ENCODE peak calls at places on chromosomes 13 and 19, in five cellular contexts. One of them, this sample, is unnamed.
A peak's percentile ranks its signal among the peaks of the same experiment; 100 is the strongest.

GRCh38 chr19:35153701-35154534 is 617 bp upstream of the FXYD5 start:
- DNase-seq in HepG2: no peak
- DNase-seq in K562: peak; percentile 85
- DNase-seq in GM12878: no peak
- DNase-seq in A549: peak; percentile 95
- DNase-seq in this sample: peak; percentile 88

GRCh38 chr13:73870970-73871935 is 263.0 kb downstream of the KLF12 start:
- DNase-seq in A549: no peak
- DNase-seq in HepG2: no peak
- DNase-seq in GM12878: no peak
- DNase-seq in K562: no peak
- DNase-seq in this sample: peak; percentile 59

GRCh38 chr19:1291761-1292418 is 6.2 kb downstream of the EFNA2 start:
- DNase-seq in A549: no peak
- DNase-seq in K562: no peak
- DNase-seq in HepG2: no peak
- DNase-seq in GM12878: no peak
- DNase-seq in this sample: no peak

GRCh38 chr19:6530385-6531162 is at the start of gene TNFSF9:
- DNase-seq in K562: peak; percentile 95
- DNase-seq in HepG2: peak; percentile 73
- DNase-seq in A549: peak; percentile 85
- DNase-seq in GM12878: no peak
- DNase-seq in this sample: peak; percentile 87

GRCh38 chr13:114066956-114067355 is 65.5 kb downstream of the RASA3 start:
- DNase-seq in GM12878: no peak
- DNase-seq in HepG2: no peak
- DNase-seq in K562: no peak
- DNase-seq in A549: no peak
- DNase-seq in this sample: no peak

GRCh38 chr19:18412610-18413239 is 6.5 kb upstream of the SSBP4 start:
- DNase-seq in K562: no peak
- DNase-seq in A549: no peak
- DNase-seq in GM12878: no peak
- DNase-seq in HepG2: no peak
- DNase-seq in this sample: peak; percentile 30

GRCh38 chr13:47334173-47334572 is 437.3 kb upstream of the HTR2A start:
- DNase-seq in GM12878: no peak
- DNase-seq in A549: no peak
- DNase-seq in HepG2: no peak
- DNase-seq in K562: no peak
- DNase-seq in this sample: no peak

GRCh38 chr13:44504146-44504545 is 72.0 kb downstream of the TSC22D1 start:
- DNase-seq in A549: no peak
- DNase-seq in HepG2: no peak
- DNase-seq in GM12878: no peak
- DNase-seq in K562: no peak
- DNase-seq in this sample: no peak

GRCh38 chr13:72379581-72379980 is 347.8 kb downstream of the MZT1 start:
- DNase-seq in HepG2: no peak
- DNase-seq in K562: no peak
- DNase-seq in GM12878: no peak
- DNase-seq in A549: no peak
- DNase-seq in this sample: no peak

GRCh38 chr19:28297036-28297435 is 915.9 kb downstream of the UQCRFS1 start:
- DNase-seq in A549: no peak
- DNase-seq in GM12878: no peak
- DNase-seq in K562: no peak
- DNase-seq in HepG2: no peak
- DNase-seq in this sample: no peak

GRCh38 chr13:48006396-48006795 is 5.3 kb upstream of the SUCLA2 start:
- DNase-seq in HepG2: no peak
- DNase-seq in GM12878: no peak
- DNase-seq in A549: no peak
- DNase-seq in K562: no peak
- DNase-seq in this sample: no peak

GRCh38 chr13:47794963-47795362 is 206.1 kb downstream of the SUCLA2 start:
- DNase-seq in K562: peak; percentile 2
- DNase-seq in GM12878: no peak
- DNase-seq in HepG2: peak; percentile 7
- DNase-seq in A549: peak; percentile 4
- DNase-seq in this sample: peak; percentile 74

GRCh38 chr13:67148219-67148583 is 81.9 kb downstream of the PCDH9 start:
- DNase-seq in HepG2: no peak
- DNase-seq in K562: no peak
- DNase-seq in GM12878: no peak
- DNase-seq in A549: no peak
- DNase-seq in this sample: no peak

GRCh38 chr19:741506-742131 is 9.3 kb upstream of the MISP start:
- DNase-seq in HepG2: peak; percentile 61
- DNase-seq in GM12878: no peak
- DNase-seq in A549: peak; percentile 56
- DNase-seq in K562: peak; percentile 61
- DNase-seq in this sample: peak; percentile 90

GRCh38 chr19:1653300-1653628 is 849 bp upstream of the TCF3 start:
- DNase-seq in HepG2: no peak
- DNase-seq in GM12878: no peak
- DNase-seq in K562: no peak
- DNase-seq in A549: no peak
- DNase-seq in this sample: no peak

GRCh38 chr19:8575467-8575997 is 1.7 kb downstream of the MYO1F start:
- DNase-seq in A549: no peak
- DNase-seq in GM12878: no peak
- DNase-seq in K562: peak; percentile 61
- DNase-seq in HepG2: no peak
- DNase-seq in this sample: peak; percentile 77

GRCh38 chr19:38850976-38851621 is 1.3 kb upstream of the HNRNPL start:
- DNase-seq in K562: peak; percentile 80
- DNase-seq in GM12878: no peak
- DNase-seq in HepG2: no peak
- DNase-seq in A549: no peak
- DNase-seq in this sample: peak; percentile 65

GRCh38 chr19:639251-640155 is at the start of gene FGF22:
- DNase-seq in GM12878: no peak
- DNase-seq in K562: peak; percentile 95
- DNase-seq in A549: peak; percentile 60
- DNase-seq in HepG2: peak; percentile 44
- DNase-seq in this sample: peak; percentile 96

GRCh38 chr19:23565256-23565655 is 121.8 kb downstream of the ZNF675 start:
- DNase-seq in GM12878: no peak
- DNase-seq in A549: no peak
- DNase-seq in HepG2: no peak
- DNase-seq in K562: no peak
- DNase-seq in this sample: no peak

GRCh38 chr19:30049226-30049625 is 107.2 kb downstream of the URI1 start:
- DNase-seq in HepG2: no peak
- DNase-seq in K562: no peak
- DNase-seq in GM12878: no peak
- DNase-seq in A549: no peak
- DNase-seq in this sample: no peak

GRCh38 chr13:99340638-99341037 is 33.4 kb upstream of the GPR183 start:
- DNase-seq in A549: no peak
- DNase-seq in K562: no peak
- DNase-seq in HepG2: no peak
- DNase-seq in GM12878: no peak
- DNase-seq in this sample: no peak
- H3K27ac ChIP-seq in A549: no peak overlapping the region
- H3K27ac ChIP-seq in K562: no peak overlapping the region
- H3K27ac ChIP-seq in HepG2: no peak overlapping the region
- H3K27ac ChIP-seq in GM12878: no peak overlapping the region
- H3K27ac ChIP-seq in this sample: no peak overlapping the region

GRCh38 chr19:45495178-45495577 is 1.7 kb downstream of the RTN2 start:
- DNase-seq in A549: no peak
- DNase-seq in GM12878: no peak
- DNase-seq in HepG2: no peak
- DNase-seq in K562: no peak
- DNase-seq in this sample: no peak

GRCh38 chr19:45492137-45492626 is 4.7 kb downstream of the RTN2 start:
- DNase-seq in HepG2: no peak
- DNase-seq in K562: no peak
- DNase-seq in A549: no peak
- DNase-seq in GM12878: no peak
- DNase-seq in this sample: no peak

GRCh38 chr19:45494261-45494916 is 2.5 kb downstream of the RTN2 start:
- DNase-seq in GM12878: no peak
- DNase-seq in HepG2: no peak
- DNase-seq in A549: no peak
- DNase-seq in K562: no peak
- DNase-seq in this sample: no peak

GRCh38 chr19:45489216-45489855 is 7.5 kb downstream of the RTN2 start:
- DNase-seq in GM12878: no peak
- DNase-seq in HepG2: no peak
- DNase-seq in A549: no peak
- DNase-seq in K562: no peak
- DNase-seq in this sample: no peak

DNA sequence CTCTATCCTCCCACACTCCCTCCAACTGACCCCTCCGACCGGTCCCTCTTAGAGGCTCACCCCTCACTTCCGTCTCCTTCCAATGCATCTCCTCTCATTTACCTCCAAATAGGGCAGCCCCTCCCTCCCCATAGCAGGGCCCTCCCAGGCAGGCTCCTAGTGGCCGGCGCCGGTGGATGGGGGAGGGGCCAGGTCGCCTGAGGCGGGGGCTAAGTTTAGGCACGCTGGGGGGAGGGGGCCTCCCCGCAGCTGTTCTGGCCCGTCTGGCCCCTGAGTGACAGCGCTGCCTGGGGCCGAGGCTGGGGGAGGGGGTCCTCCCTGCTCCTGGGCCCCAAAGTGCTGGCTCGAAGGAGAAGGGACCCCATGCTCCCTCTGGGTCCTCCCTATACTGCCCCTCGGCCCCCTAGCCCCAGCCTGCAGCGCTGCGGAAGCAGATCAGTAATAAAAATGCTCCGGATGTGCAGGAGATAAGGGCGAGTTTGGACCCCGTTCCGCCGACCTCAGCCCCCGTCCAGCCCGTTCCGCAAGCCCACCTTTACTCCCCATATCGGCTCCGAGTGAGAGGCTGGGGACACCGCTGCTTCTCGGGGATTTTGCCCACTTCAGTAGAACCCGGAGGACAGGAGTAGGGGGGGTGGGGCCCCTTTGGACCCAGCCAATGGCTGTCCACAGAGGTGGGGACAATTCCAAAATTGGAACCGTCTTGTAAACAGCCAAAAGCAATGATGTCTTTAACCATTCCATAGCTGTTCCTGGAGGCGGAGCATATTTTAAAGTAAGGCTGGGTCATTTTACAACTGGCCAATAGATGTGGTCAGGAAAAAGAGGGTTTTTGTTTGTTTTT is 4.0 kb downstream of the RTN2 start:
- DNase-seq in GM12878: no peak
- DNase-seq in K562: peak; percentile 93
- DNase-seq in HepG2: peak; percentile 68
- DNase-seq in A549: no peak
- DNase-seq in this sample: peak; percentile 91
- TF ChIP-seq JUNB in GM12878: no peak
- TF ChIP-seq JUNB in K562: no peak
- TF ChIP-seq JUNB in HepG2: no peak
- TF ChIP-seq JUNB in A549: no peak
- TF ChIP-seq JUNB in this sample: no peak

DNA sequence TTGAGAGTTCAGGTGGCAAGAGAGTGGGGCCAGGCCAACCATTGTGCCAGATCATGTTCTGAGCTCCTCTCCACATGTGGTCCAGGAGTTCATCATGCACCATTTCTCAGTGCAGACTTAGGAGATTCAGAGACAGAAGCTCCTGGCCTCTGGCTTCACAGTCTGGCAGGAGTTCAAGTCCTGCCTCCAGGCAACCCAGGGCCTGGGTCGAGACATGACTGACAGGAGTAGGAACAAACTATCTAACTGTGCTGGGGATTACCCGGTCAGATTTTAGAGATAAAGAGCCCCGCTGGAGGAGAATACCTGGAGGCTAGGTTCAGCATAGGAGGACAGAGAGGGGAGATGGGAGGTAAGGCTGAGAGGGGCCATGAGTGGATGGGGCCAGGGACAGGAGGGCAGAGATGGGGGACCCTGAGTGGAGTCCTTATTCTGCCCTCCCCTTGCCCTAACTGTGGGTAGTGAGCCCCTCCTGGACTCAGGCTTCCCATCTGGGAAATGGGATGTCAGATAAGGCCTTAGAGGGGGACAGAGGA is 906 bp upstream of the CYP4F11 start:
- DNase-seq in K562: peak; percentile 7
- DNase-seq in GM12878: no peak
- DNase-seq in A549: peak; percentile 3
- DNase-seq in HepG2: peak; percentile 39
- DNase-seq in this sample: no peak
- H3K27ac ChIP-seq in K562: no peak overlapping the region
- H3K27ac ChIP-seq in GM12878: no peak overlapping the region
- H3K27ac ChIP-seq in A549: peak overlapping the region; percentile 67
- H3K27ac ChIP-seq in HepG2: peak overlapping the region; percentile 74
- H3K27ac ChIP-seq in this sample: no peak overlapping the region

GRCh38 chr19:3094638-3095374 is 644 bp downstream of the GNA11 start:
- DNase-seq in GM12878: no peak
- DNase-seq in K562: peak; percentile 47
- DNase-seq in A549: no peak
- DNase-seq in HepG2: no peak
- DNase-seq in this sample: no peak

GRCh38 chr19:3096902-3097326 is 2.8 kb downstream of the GNA11 start:
- DNase-seq in HepG2: peak; percentile 41
- DNase-seq in GM12878: no peak
- DNase-seq in A549: no peak
- DNase-seq in K562: no peak
- DNase-seq in this sample: no peak

GRCh38 chr19:3096267-3096901 is 2.2 kb downstream of the GNA11 start:
- DNase-seq in GM12878: no peak
- DNase-seq in HepG2: no peak
- DNase-seq in K562: no peak
- DNase-seq in A549: no peak
- DNase-seq in this sample: no peak

GRCh38 chr19:3097442-3097871 is 3.3 kb downstream of the GNA11 start:
- DNase-seq in GM12878: no peak
- DNase-seq in HepG2: no peak
- DNase-seq in A549: no peak
- DNase-seq in K562: no peak
- DNase-seq in this sample: no peak

DNA sequence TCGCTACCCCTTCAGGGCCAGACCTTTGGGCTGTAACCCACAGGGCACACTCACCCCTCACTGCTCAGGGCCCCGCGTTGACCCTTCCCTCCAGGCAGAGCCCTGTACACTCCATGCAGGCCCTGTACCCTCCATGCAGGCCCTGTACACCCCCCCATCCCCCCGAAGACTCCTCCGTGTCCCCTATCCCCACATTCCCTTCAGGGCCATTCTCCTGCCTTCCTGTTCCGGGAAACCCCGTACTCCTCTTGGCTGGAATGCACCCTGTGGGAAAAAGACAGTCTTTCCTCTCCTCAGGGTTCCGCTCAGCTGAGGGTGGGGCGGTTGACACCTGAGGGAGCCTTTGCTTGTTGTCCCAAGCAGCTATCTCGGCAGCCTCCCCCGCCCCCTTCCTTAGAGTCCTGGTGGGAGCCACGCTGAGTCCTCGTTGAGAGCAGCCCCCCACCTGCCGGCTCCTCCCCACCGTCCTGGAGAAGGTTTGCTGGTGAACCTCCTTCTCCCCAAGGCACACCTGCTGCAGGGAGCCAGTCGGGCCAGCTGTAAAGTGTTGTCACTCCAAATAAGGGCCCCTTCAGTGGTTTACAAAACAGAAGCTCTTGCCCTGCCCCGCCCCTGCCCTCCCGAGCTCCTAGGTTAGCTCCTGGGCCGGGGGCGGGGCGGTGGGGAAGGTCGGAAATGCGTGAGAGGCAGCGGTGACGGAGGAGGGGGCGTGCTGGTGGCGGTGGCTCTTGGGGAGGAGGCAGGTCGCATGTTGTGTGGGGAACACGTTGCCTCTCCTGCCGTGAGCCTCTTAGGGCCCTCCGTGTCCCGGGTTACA is 1.4 kb downstream of the GNA11 start:
- DNase-seq in A549: no peak
- DNase-seq in K562: peak; percentile 68
- DNase-seq in GM12878: no peak
- DNase-seq in HepG2: peak; percentile 62
- DNase-seq in this sample: peak; percentile 92
- TF ChIP-seq JUNB in A549: no peak
- TF ChIP-seq JUNB in K562: no peak
- TF ChIP-seq JUNB in GM12878: no peak
- TF ChIP-seq JUNB in HepG2: no peak
- TF ChIP-seq JUNB in this sample: no peak

This sample was measured in GM23338.